ENCODE peak calls at places on chromosome 18, in seven cellular contexts. U is fibroblast of pulmonary artery, O is HCT116, N is keratinocyte, F is choroid plexus epithelial cell, L is lung, H is foreskin fibroblast. K is an unnamed sample.

GRCh38 chr18:7590800-7591560 is 23.9 kb downstream of the PTPRM start:
- DNase-seq in U (no peak), L (no peak), N (no peak), F (peak), H (no peak), O (no peak), K (no peak)

GRCh38 chr18:61085751-61086150 is 247.5 kb upstream of the CDH20 start:
- DNase-seq in U (no peak), L (no peak), F (peak), N (no peak), H (no peak), O (no peak), K (no peak)

GRCh38 chr18:44715245-44715644 is 34.6 kb downstream of the SETBP1 start:
- DNase-seq in N (no peak), F (no peak), O (no peak), H (peak), L (peak), U (peak), K (peak)

GRCh38 chr18:41537666-41538065 is 417.4 kb upstream of the PIK3C3 start:
- DNase-seq in H (no peak), N (no peak), F (no peak), U (no peak), L (no peak), O (no peak), K (no peak)

GRCh38 chr18:4293337-4293736 is 161.8 kb downstream of the DLGAP1 start:
- DNase-seq in O (no peak), H (no peak), N (no peak), L (no peak), F (no peak), U (no peak), K (no peak)

GRCh38 chr18:8951491-8951890 is 151.0 kb upstream of the NDUFV2 start:
- DNase-seq in N (no peak), L (no peak), H (no peak), O (no peak), U (no peak), F (no peak), K (no peak)

GRCh38 chr18:54416459-54416858 is 58.8 kb downstream of the C18orf54 start:
- DNase-seq in O (no peak), U (peak), L (no peak), N (no peak), F (peak), H (peak), K (peak)

GRCh38 chr18:22468554-22468891 is 50.8 kb upstream of the CTAGE1 start:
- DNase-seq in U (no peak), N (no peak), H (no peak), O (no peak), F (no peak), L (no peak), K (no peak)

GRCh38 chr18:36532394-36532793 is 234.9 kb downstream of the FHOD3 start:
- DNase-seq in O (no peak), F (peak), L (no peak), H (peak), N (peak), U (peak), K (peak)

GRCh38 chr18:59460060-59460395 is 101.0 kb upstream of the LMAN1 start:
- DNase-seq in H (peak), O (no peak), U (peak), L (no peak), N (no peak), F (peak), K (no peak)

GRCh38 chr18:41674466-41674865 is 280.6 kb upstream of the PIK3C3 start:
- DNase-seq in F (no peak), H (no peak), O (no peak), L (no peak), U (no peak), N (no peak), K (no peak)

GRCh38 chr18:40852406-40852805 is 1102.6 kb upstream of the PIK3C3 start:
- DNase-seq in F (no peak), H (no peak), O (no peak), U (no peak), N (no peak), L (no peak), K (no peak)

GRCh38 chr18:12317664-12318333 is 9.8 kb downstream of the TUBB6 start:
- DNase-seq in U (peak), H (peak), L (no peak), O (no peak), F (peak), N (no peak), K (no peak)

GRCh38 chr18:34506198-34506597 is 203.9 kb upstream of the DTNA start:
- DNase-seq in F (no peak), O (no peak), U (no peak), H (no peak), N (no peak), L (no peak), K (peak)

GRCh38 chr18:51659781-51660180 is 462.3 kb upstream of the MEX3C start:
- DNase-seq in F (no peak), O (no peak), N (no peak), U (no peak), L (no peak), H (no peak), K (no peak)

GRCh38 chr18:55179460-55180195 is 220.4 kb upstream of the CCDC68 start:
- DNase-seq in L (no peak), N (no peak), H (no peak), U (peak), F (peak), O (no peak), K (peak)

GRCh38 chr18:14976736-14977430 is 228.9 kb downstream of the ANKRD30B start:
- DNase-seq in N (no peak), L (peak), F (peak), U (no peak), O (no peak), H (no peak), K (peak)

GRCh38 chr18:44130365-44130942 is 550.2 kb upstream of the SETBP1 start:
- DNase-seq in U (peak), F (peak), H (peak), O (no peak), N (no peak), L (no peak), K (peak)

GRCh38 chr18:12041561-12041960 is 52.1 kb upstream of the ANKRD62 start:
- DNase-seq in O (no peak), N (no peak), L (no peak), H (peak), U (peak), F (peak), K (peak)

GRCh38 chr18:70720607-70721006 is 431.8 kb downstream of the SOCS6 start:
- DNase-seq in N (no peak), U (no peak), L (no peak), O (no peak), F (peak), H (no peak), K (no peak)
- H3K4me3 ChIP-seq in N (no peak), U (no peak), L (no peak), O (no peak), F (no peak), H (no peak), K (no peak)

DNA sequence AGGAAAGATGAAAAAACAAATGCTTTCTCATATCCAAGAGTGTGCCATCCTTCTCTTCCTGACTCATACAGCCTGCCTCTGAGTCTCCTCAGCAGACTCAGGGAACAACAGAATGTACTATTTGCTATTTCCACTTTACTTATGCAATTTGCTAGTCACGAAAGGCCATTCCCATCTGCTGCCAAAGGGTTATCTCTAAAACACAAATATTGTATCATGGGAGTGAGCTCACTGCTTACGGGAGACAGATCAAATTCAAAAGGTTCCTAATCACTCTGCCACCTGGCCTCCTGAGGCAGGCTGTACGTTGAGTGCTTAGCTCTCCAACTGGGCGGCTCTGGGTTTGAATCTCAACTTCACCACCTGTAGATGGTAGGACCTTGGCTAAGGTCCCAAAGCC is 92.0 kb downstream of the GAREM1 start:
- DNase-seq in O (no peak), H (peak), U (peak), N (no peak), F (peak), L (no peak), K (no peak)
- H3K4me3 ChIP-seq in O (no peak), H (no peak), U (no peak), N (no peak), F (no peak), L (no peak), K (no peak)

DNA sequence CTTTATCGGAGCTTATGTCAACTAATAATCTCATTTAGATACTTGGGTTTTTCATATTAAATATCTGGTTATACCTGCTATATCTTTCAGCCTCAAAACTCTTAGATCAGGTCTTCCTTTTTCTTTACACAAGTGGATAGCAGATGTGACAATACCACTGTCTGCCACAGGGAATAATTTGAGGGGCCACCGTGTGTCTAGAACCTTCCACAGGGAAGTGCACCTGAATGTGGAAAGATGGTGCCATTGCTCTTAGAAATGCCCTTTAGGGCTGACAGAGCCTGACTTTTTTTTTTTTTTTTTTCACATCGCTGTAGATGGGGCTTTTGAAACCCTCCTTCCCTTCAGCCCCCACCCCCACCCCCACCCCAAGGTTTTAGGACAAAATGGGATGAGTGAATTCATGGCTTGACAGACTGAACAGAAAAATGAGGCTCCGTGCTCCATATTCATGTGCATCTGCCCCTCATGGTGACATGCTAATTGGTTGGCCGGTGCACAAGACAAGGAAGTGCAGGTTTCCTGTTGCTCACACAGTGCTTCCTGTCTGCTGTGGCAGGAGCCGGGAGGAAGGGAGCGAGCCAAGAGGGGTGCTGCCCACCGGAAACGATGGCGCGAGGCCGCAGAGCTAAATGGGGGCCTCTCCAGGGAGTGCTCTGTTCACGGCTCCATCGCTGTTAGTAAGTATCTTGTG is 246.0 kb downstream of the LDLRAD4 start:
- DNase-seq in O (no peak), L (peak), U (peak), H (no peak), N (no peak), F (peak), K (no peak)
- H3K4me3 ChIP-seq in O (no peak), L (no peak), U (no peak), H (no peak), N (no peak), F (no peak), K (no peak)

DNA sequence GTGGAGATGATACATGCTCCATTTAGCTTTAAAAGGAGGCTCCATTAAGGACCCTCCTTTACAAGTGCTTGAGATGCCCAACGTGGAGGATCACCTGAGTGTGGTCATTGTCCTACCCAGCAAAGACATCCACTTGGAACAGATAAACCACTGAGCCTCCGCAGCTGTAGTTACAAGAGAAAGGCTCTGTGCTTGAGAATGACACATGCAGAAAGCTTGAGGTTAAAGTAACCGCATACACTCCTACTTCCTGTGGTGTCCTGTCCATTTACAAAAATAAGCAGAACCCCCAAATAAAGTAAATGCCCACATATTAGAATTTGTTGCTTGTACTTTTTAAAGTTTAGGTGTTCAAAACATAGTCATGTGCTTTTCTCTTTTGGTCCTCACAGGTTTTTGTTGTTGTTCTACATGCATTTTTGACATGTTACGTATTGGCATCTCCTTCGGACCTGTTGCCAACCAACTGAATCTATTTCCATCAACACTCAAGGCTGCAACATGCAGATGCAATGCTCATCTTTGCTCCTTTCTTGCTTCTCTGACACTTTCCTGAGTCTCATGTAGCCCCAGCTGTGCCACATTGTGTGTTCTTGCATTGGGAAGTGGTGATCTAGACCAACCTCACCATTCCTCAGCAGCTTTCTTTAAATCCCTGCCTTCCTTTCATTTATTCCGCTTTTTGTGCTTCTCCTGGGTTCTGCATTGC is 56.0 kb downstream of the SERPINB7 start:
- DNase-seq in O (no peak), L (no peak), N (peak), H (peak), U (peak), F (peak), K (no peak)
- H3K4me3 ChIP-seq in O (no peak), L (no peak), N (no peak), H (no peak), U (no peak), F (no peak), K (no peak)

DNA sequence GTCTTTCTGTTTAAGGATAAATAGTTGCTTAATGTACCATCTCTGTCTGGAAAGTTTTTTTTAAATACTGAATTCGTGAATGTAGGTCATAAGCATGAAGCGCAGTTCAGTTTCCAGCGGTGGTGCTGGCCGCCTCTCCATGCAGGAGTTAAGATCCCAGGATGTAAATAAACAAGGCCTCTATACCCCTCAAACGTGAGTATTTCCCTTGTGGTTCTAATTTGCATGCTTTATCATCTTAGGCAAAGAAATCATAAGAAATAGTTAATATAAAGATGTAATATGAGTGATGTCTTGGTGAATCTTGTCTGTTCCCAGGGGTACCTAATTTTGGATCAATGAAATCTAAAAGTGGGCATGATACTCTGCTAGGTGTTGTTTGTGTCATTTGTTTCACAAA is 1.5 kb downstream of the NDC80 start:
- DNase-seq in N (no peak), U (peak), L (no peak), H (no peak), O (no peak), F (peak), K (no peak)
- H3K4me3 ChIP-seq in N (peak), U (peak), L (no peak), H (peak), O (peak), F (peak), K (peak)

GRCh38 chr18:52715961-52716360 is 376.0 kb downstream of the DCC start:
- DNase-seq in U (no peak), N (no peak), L (no peak), F (no peak), O (no peak), H (no peak), K (no peak)

GRCh38 chr18:52716926-52717325 is 376.9 kb downstream of the DCC start:
- DNase-seq in L (no peak), O (no peak), F (peak), H (peak), N (no peak), U (peak), K (peak)

DNA sequence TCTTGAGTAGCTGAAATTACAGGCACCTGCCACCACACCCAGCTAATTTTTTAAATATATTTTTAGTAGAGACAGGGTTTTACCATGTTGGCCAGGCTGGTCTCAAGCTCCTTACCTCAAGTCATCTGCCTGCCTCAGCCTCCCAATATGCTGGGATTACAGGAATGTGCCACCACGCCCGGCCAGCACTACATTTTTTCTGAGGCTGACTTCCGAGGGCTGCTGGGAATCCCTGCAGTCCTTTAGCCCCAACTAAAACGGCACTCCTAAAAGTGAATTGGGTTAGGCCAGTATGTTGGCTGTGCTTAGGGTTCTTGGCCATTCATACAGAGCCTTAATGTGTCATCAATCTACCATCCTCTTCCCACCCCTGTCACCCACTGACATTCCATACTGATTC is 375.4 kb downstream of the DCC start:
- DNase-seq in U (no peak), F (no peak), O (no peak), H (no peak), N (no peak), L (no peak), K (no peak)
- H3K4me3 ChIP-seq in U (no peak), F (no peak), O (no peak), H (no peak), N (no peak), L (no peak), K (no peak)

GRCh38 chr18:63263444-63263843 is 56.1 kb downstream of the BCL2 start:
- DNase-seq in F (no peak), H (no peak), U (no peak), L (no peak), O (no peak), N (no peak), K (no peak)
- H3K4me3 ChIP-seq in F (no peak), H (no peak), U (no peak), L (no peak), O (no peak), N (no peak), K (no peak)

GRCh38 chr18:2147424-2147823 is 423.9 kb downstream of the METTL4 start:
- DNase-seq in F (peak), L (no peak), H (no peak), N (no peak), U (peak), O (no peak), K (peak)
- H3K4me3 ChIP-seq in F (no peak), L (no peak), H (no peak), N (no peak), U (peak), O (no peak), K (no peak)

DNA sequence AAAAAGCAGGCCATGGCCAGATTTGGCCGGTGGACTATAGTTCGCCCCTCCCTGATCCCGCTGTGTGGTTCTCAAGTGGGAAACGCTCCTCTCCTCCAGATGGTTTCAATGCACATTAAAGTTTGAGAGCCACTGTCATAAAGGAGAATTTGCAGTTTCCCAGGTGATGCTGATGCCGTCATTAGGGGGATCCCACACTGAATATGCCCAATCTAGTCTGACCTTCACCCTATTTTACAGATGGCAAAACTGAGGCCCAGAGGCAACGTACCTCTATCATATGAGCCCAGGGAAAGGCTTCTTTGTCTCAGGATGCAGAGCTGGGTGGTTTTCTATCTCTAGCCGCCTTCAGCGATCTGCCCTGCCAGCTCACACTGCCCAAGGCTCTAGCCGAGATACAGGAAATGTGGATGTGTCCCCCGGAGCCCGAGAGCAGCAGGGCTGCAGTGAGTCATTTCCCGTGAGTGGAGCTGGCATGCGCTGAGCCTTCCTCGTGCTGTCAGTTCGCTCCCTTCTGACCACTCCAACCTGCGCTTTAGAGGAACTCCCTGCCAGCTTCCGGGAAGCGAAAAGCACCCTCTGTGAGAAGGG is 116.2 kb downstream of the SMAD7 start:
- DNase-seq in O (peak), N (peak), U (peak), H (peak), L (peak), F (peak), K (peak)
- H3K4me3 ChIP-seq in O (peak), N (no peak), U (no peak), H (no peak), L (no peak), F (no peak), K (no peak)

GRCh38 chr18:46224181-46224775 is 120.1 kb downstream of the HAUS1 start:
- DNase-seq in F (peak), L (no peak), O (no peak), U (no peak), N (no peak), H (no peak), K (no peak)

GRCh38 chr18:46222710-46223360 is 118.7 kb downstream of the HAUS1 start:
- DNase-seq in O (no peak), F (no peak), U (peak), N (no peak), L (no peak), H (no peak), K (no peak)

GRCh38 chr18:46226461-46226860 is 122.3 kb downstream of the HAUS1 start:
- DNase-seq in F (peak), U (peak), H (peak), L (no peak), N (no peak), O (no peak), K (no peak)

GRCh38 chr18:46220116-46220515 is 115.9 kb downstream of the HAUS1 start:
- DNase-seq in O (no peak), U (peak), F (peak), N (no peak), L (no peak), H (peak), K (no peak)

GRCh38 chr18:46222093-46222492 is 117.9 kb downstream of the HAUS1 start:
- DNase-seq in H (no peak), F (no peak), N (no peak), U (no peak), O (no peak), L (no peak), K (no peak)
- H3K4me3 ChIP-seq in H (no peak), F (no peak), N (no peak), U (no peak), O (no peak), L (no peak), K (no peak)